ENCODE peak calls at places on chromosome 9, in five cellular contexts. T, Z, G, S and U are unnamed samples.

GRCh38 chr9:136059851-136060670 is 35.0 kb downstream of the NACC2 start:
- DNase-seq in T (peak), Z (no peak), G (no peak), S (peak), U (no peak)

GRCh38 chr9:23036416-23036815 is 589.8 kb downstream of the DMRTA1 start:
- DNase-seq in T (no peak), Z (no peak), G (no peak), S (no peak), U (no peak)

GRCh38 chr9:85431396-85432102 is 310.2 kb downstream of the AGTPBP1 start:
- DNase-seq in T (no peak), Z (no peak), G (no peak), S (no peak), U (peak)

GRCh38 chr9:83986223-83986622 is 5.6 kb downstream of the RMI1 start:
- DNase-seq in T (no peak), Z (no peak), G (no peak), S (no peak), U (no peak)

GRCh38 chr9:117526674-117527073 is 111.8 kb upstream of the ASTN2 start:
- DNase-seq in T (no peak), Z (no peak), G (no peak), S (no peak), U (no peak)

GRCh38 chr9:91639054-91639453 is 215.4 kb upstream of the NFIL3 start:
- DNase-seq in T (no peak), Z (no peak), G (no peak), S (no peak), U (no peak)

GRCh38 chr9:74861773-74862172 is 25.9 kb downstream of the TRPM6 start:
- DNase-seq in T (no peak), Z (no peak), G (no peak), S (no peak), U (peak)

GRCh38 chr9:6024035-6024554 is 8.7 kb upstream of the RANBP6 start:
- DNase-seq in T (no peak), Z (peak), G (peak), S (peak), U (peak)

GRCh38 chr9:4099961-4100360 is 199.9 kb downstream of the GLIS3 start:
- DNase-seq in T (peak), Z (no peak), G (no peak), S (peak), U (no peak)

GRCh38 chr9:135804588-135805421 is 102.5 kb downstream of the CAMSAP1 start:
- DNase-seq in T (no peak), Z (no peak), G (peak), S (no peak), U (no peak)

GRCh38 chr9:116855881-116856662 is 169.0 kb downstream of the TRIM32 start:
- DNase-seq in T (no peak), Z (no peak), G (no peak), S (no peak), U (peak)

GRCh38 chr9:3968891-3969290 is 331.0 kb downstream of the GLIS3 start:
- DNase-seq in T (no peak), Z (no peak), G (no peak), S (no peak), U (peak)

GRCh38 chr9:93897075-93897970 is 57.8 kb downstream of the BARX1 start:
- DNase-seq in T (no peak), Z (no peak), G (no peak), S (no peak), U (no peak)

GRCh38 chr9:114419796-114420195 is 32.0 kb upstream of the AKNA start:
- DNase-seq in T (no peak), Z (no peak), G (no peak), S (no peak), U (no peak)

GRCh38 chr9:4287886-4288588 is 11.8 kb downstream of the GLIS3 start:
- DNase-seq in T (no peak), Z (no peak), G (no peak), S (no peak), U (no peak)

GRCh38 chr9:131105952-131106351 is 9.6 kb downstream of the AIF1L start:
- DNase-seq in T (no peak), Z (no peak), G (peak), S (no peak), U (no peak)

GRCh38 chr9:107518037-107518786 is 28.6 kb upstream of the KLF4 start:
- DNase-seq in T (no peak), Z (no peak), G (no peak), S (no peak), U (no peak)

GRCh38 chr9:104860280-104860679 is 67.7 kb downstream of the ABCA1 start:
- DNase-seq in T (no peak), Z (no peak), G (peak), S (no peak), U (no peak)

GRCh38 chr9:104864675-104865104 is 63.3 kb downstream of the ABCA1 start:
- DNase-seq in T (peak), Z (no peak), G (no peak), S (peak), U (no peak)

GRCh38 chr9:104866186-104866585 is 61.8 kb downstream of the ABCA1 start:
- DNase-seq in T (peak), Z (no peak), G (no peak), S (no peak), U (peak)

GRCh38 chr9:104861406-104861805 is 66.5 kb downstream of the ABCA1 start:
- DNase-seq in T (no peak), Z (no peak), G (peak), S (no peak), U (no peak)

GRCh38 chr9:104863180-104863883 is 64.6 kb downstream of the ABCA1 start:
- DNase-seq in T (peak), Z (peak), G (peak), S (peak), U (peak)
- H3K4me3 ChIP-seq in T (no peak), Z (no peak), G (no peak), S (no peak), U (no peak)

DNA sequence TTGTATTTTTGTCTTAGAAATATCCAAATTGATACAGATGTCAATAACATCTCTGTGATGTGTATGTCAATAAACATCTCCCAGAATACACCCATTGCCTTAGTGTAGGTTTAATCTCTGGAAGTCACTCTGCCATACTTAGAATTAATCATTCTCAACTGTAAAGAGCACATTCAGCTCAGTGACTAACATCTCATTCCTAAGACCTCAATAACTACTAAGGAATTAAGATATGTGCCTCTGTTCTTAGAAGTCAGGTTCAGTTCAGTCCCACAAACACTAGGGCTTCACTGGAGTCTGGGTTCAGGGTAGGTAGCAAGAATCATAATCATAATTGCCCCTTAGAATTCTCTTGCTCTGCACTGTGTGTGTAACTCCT is 31.7 kb downstream of the UGCG start:
- DNase-seq in T (peak), Z (no peak), G (no peak), S (no peak), U (peak)
- TF ChIP-seq CTCF in T (no peak), Z (no peak), G (no peak), S (no peak), U (no peak)

DNA sequence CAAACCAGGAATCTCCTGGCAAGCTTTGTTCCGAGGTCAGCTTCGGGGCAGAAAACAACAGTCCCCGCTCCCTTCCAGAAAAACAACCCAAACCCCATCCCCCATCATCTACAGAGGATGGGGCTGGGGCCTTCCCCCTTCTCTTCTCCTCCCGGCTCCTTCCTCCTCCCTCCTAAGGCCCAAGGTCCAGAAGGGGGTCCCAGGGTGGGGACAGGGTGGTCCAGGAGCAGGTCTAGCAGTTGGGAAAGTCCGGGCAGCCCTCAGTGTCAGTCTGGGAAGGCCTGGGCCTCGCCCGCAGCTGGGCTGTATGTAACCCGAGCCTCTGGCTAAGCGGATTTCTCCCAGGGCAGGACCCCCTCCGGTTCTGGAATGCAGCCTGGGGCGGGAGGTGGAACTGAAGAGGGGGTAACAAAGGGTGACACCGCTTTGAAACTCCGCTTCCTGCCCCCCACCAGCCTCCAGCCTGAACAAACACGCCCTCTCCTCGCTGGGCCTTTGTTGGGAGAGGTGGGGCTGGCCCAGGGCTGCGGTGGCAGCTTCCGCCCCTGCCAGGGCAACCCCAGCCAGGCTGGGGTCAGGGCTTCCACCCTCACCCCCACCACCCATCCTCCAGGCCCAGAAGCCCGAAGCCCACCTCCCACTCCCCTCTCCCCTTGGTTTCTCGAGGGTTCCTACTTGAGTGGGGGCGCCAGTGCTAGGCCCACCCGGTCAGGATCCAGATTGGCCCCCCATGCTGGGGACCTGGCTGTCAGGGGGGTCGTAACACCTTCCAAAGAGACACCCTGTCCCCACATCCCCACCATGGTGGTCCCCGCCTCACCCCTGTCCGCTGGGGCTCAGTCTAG is 63.5 kb downstream of the C9orf50 start:
- DNase-seq in T (no peak), Z (peak), G (no peak), S (peak), U (no peak)
- H3K4me3 ChIP-seq in T (no peak), Z (peak), G (no peak), S (no peak), U (no peak)

GRCh38 chr9:21398955-21399489 is 9.9 kb upstream of the IFNA8 start:
- DNase-seq in T (no peak), Z (no peak), G (no peak), S (no peak), U (no peak)

GRCh38 chr9:21404146-21404545 is 4.8 kb upstream of the IFNA8 start:
- DNase-seq in T (no peak), Z (no peak), G (no peak), S (no peak), U (no peak)

GRCh38 chr9:21402387-21403247 is 6.3 kb upstream of the IFNA8 start:
- DNase-seq in T (no peak), Z (peak), G (no peak), S (no peak), U (no peak)
- TF ChIP-seq CTCF in T (no peak), Z (no peak), G (no peak), S (no peak), U (no peak)

GRCh38 chr9:109162652-109163051 is 4.4 kb downstream of the FRRS1L start:
- DNase-seq in T (no peak), Z (no peak), G (no peak), S (no peak), U (no peak)

GRCh38 chr9:109166171-109166770 is 778 bp downstream of the FRRS1L start:
- DNase-seq in T (no peak), Z (no peak), G (no peak), S (no peak), U (no peak)

GRCh38 chr9:109163194-109163593 is 3.9 kb downstream of the FRRS1L start:
- DNase-seq in T (no peak), Z (no peak), G (no peak), S (no peak), U (no peak)

GRCh38 chr9:109161471-109161870 is 5.6 kb downstream of the FRRS1L start:
- DNase-seq in T (no peak), Z (no peak), G (no peak), S (no peak), U (no peak)

GRCh38 chr9:109164040-109164439 is 3.0 kb downstream of the FRRS1L start:
- DNase-seq in T (no peak), Z (no peak), G (peak), S (no peak), U (no peak)
- H3K4me3 ChIP-seq in T (no peak), Z (no peak), G (no peak), S (no peak), U (no peak)

GRCh38 chr9:98521141-98521540 is 187.6 kb downstream of the GABBR2 start:
- DNase-seq in T (peak), Z (no peak), G (no peak), S (peak), U (peak)

GRCh38 chr9:98522487-98522886 is 186.2 kb downstream of the GABBR2 start:
- DNase-seq in T (no peak), Z (no peak), G (no peak), S (no peak), U (peak)

GRCh38 chr9:98520221-98520920 is 188.4 kb downstream of the GABBR2 start:
- DNase-seq in T (peak), Z (no peak), G (no peak), S (peak), U (no peak)

GRCh38 chr9:98519641-98520040 is 189.1 kb downstream of the GABBR2 start:
- DNase-seq in T (no peak), Z (no peak), G (no peak), S (no peak), U (no peak)

DNA sequence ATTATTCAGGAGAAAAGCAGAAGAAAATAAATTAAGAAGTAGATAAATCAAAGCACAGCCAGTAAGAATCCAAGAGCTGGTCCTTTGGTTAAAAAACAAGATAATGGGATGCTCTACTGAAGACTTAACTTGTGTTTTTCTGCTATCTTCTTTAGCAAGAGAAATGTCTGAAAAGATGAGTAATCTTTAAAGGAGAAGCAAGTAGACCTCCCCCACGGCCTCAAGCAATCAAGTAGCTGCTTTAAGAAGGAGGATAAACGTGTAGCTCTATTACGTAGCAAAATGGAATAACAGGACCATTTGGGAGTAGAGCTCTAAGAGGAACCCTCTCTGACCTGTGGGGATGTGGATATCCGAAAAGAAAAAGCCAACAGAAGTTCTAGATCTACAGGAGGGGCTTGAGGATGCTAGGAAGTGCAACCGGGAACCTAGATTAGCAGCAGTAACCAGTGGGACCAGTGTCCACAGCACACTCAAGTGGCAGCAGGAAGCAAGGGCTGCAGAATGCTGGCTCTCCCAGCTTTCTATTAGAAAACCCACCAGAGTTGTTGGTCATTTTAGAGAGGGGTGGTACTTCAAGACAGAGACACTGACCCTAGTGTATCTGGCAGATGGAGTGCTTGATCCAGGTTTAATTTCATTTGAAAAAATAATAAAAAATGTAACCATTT is 185.4 kb downstream of the GABBR2 start:
- DNase-seq in T (peak), Z (no peak), G (no peak), S (peak), U (peak)
- TF ChIP-seq CTCF in T (peak), Z (no peak), G (peak), S (peak), U (peak)

DNA sequence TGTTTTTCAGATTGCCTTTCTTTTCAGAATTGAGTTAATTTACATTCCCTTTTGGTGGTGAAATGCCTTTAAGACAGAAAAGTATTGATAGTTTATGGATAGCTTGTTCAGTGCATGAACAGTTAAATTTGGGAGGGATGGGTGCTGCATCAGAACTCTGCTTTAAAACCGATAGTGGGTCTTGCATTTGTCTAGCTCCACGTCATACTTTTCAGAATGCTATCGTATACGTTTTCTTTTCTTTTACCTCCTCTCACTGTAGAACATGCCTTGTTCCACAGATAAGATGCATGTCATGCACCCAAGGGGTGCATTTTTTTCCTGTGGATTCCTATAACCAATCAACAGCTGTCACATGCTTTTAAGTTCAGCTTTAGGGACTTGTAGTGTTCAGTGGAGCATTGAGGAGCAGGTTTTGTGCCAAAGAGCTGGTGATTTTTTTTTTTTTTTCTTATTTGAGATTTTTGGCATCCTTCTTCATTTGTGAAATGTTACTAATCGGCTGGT is 2.3 kb downstream of the SLC44A1 start:
- DNase-seq in T (peak), Z (no peak), G (no peak), S (peak), U (no peak)
- H3K4me3 ChIP-seq in T (peak), Z (no peak), G (no peak), S (peak), U (peak)

DNA sequence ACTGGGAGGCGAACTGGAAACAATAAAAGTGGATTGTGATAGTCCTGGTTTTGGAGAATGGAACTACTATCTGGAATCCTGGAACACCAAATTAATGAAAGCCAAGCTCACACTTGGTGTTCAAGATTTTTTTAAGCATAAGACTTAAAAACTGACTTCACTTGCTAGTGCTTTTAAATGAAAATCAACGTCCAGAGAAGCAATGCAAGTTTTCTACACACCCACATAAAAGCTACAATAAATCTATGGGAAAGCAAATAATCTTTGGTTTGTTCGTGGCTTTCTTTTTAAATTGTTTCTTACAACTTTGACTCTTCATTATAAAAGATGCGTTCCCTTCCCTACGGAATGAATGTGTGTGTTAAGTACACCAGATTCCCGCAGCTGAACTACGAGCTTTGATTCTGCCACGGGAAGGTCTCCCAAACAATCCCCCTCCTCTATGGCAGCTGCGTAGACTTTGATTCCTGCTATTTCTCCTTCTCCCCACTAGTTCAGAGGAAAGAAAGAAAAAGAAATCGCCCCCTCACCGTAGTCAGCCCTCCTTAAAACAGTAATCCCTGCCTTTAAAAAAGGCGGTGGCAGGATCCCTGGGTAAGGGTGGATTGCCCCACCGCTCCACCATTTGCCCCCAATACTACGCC is 1057.2 kb upstream of the DMAC1 start:
- DNase-seq in T (no peak), Z (no peak), G (no peak), S (no peak), U (no peak)
- TF ChIP-seq CTCF in T (no peak), Z (no peak), G (no peak), S (no peak), U (no peak)

GRCh38 chr9:120892748-120893584 is 16.0 kb upstream of the PHF19 start:
- DNase-seq in T (peak), Z (no peak), G (peak), S (peak), U (peak)
- H3K4me3 ChIP-seq in T (no peak), Z (no peak), G (no peak), S (no peak), U (no peak)

DNA sequence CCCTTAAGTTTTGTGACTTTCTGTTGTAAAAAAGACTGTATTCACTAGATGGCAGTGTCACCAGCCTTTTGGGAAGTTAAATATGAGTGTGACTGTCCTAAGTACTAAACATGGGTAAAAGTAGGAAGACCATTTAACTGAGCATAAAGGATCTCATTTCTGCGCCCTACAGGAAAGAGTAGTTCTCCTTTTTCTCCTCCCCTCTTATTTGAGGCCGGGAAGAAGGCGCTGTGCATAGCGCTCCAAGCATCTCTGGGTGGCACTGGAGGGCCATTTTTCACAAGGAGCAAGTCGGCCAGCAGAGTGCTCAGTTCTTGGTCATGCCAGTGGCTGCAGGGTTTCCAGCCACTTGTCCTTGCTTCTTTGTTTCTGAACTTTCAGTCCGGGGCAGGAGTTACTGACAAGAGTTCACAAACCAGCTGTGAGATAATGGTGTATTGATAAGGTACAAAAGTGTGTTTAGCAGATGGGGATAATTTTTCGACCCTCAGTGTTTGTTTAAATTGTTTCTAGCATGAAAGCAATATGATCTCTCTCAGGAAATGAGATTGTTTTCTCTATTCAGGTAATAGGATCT is 227.6 kb upstream of the DMRT1 start:
- DNase-seq in T (peak), Z (peak), G (peak), S (peak), U (peak)
- TF ChIP-seq CTCF in T (peak), Z (peak), G (peak), S (peak), U (peak)